ENCODE peak calls at places on chromosome 2, in eight cellular contexts. L, W, F, D, P, M, T and H are unnamed samples.

GRCh38 chr2:147863835-147864234 is 19.0 kb downstream of the ACVR2A start:
- DNase-seq in D (no peak), P (no peak), T (no peak), M (no peak), F (no peak), L (no peak), W (no peak), H (no peak)

GRCh38 chr2:228600265-228600664 is 418.8 kb upstream of the SPHKAP start:
- DNase-seq in F (peak; percentile 49), M (no peak), D (peak; percentile 34), P (no peak), W (no peak), L (no peak), T (no peak), H (peak; percentile 87)

GRCh38 chr2:27832396-27832795 is 57.8 kb downstream of the RBKS start:
- DNase-seq in L (no peak), F (no peak), P (no peak), M (no peak), D (no peak), T (no peak), W (no peak), H (peak; percentile 84)

GRCh38 chr2:46411245-46411641 is 68.1 kb upstream of the TMEM247 start:
- DNase-seq in L (no peak), P (no peak), M (no peak), W (no peak), T (no peak), D (no peak), F (no peak), H (no peak)

GRCh38 chr2:199460101-199460671 is 2.4 kb upstream of the SATB2 start:
- DNase-seq in M (no peak), T (no peak), F (no peak), L (no peak), D (no peak), W (no peak), P (no peak), H (peak; percentile 48)

GRCh38 chr2:233650981-233651380 is 14.7 kb downstream of the UGT1A10 start:
- DNase-seq in F (no peak), M (no peak), T (no peak), P (no peak), W (no peak), L (no peak), D (no peak), H (no peak)

GRCh38 chr2:112156152-112156986 is 18.2 kb downstream of the FBLN7 start:
- DNase-seq in F (no peak), W (peak; percentile 59), T (no peak), P (no peak), M (peak; percentile 53), D (peak; percentile 74), L (no peak), H (peak; percentile 68)

GRCh38 chr2:101828267-101829017 is 130.9 kb downstream of the MAP4K4 start:
- DNase-seq in W (no peak), M (no peak), F (no peak), T (no peak), D (no peak), P (no peak), L (no peak), H (peak; percentile 66)

GRCh38 chr2:163681765-163682164 is 54.0 kb downstream of the FIGN start:
- DNase-seq in L (peak; percentile 70), M (no peak), P (no peak), D (no peak), T (no peak), W (no peak), F (no peak), H (peak; percentile 79)

GRCh38 chr2:96537066-96537733 is 648 bp downstream of the ARID5A start:
- DNase-seq in W (peak; percentile 92), P (peak; percentile 55), L (peak; percentile 62), T (peak; percentile 78), F (no peak), D (no peak), M (peak; percentile 92), H (peak; percentile 52)

GRCh38 chr2:190583507-190584337 is 49.2 kb upstream of the NEMP2 start:
- DNase-seq in P (peak; percentile 20), W (no peak), L (no peak), M (no peak), F (no peak), D (no peak), T (peak; percentile 31), H (no peak)

GRCh38 chr2:233059797-233060499 is at the start of gene INPP5D:
- DNase-seq in P (no peak), M (peak; percentile 80), L (peak; percentile 62), F (no peak), D (no peak), W (peak; percentile 77), T (peak; percentile 31), H (no peak)

DNA sequence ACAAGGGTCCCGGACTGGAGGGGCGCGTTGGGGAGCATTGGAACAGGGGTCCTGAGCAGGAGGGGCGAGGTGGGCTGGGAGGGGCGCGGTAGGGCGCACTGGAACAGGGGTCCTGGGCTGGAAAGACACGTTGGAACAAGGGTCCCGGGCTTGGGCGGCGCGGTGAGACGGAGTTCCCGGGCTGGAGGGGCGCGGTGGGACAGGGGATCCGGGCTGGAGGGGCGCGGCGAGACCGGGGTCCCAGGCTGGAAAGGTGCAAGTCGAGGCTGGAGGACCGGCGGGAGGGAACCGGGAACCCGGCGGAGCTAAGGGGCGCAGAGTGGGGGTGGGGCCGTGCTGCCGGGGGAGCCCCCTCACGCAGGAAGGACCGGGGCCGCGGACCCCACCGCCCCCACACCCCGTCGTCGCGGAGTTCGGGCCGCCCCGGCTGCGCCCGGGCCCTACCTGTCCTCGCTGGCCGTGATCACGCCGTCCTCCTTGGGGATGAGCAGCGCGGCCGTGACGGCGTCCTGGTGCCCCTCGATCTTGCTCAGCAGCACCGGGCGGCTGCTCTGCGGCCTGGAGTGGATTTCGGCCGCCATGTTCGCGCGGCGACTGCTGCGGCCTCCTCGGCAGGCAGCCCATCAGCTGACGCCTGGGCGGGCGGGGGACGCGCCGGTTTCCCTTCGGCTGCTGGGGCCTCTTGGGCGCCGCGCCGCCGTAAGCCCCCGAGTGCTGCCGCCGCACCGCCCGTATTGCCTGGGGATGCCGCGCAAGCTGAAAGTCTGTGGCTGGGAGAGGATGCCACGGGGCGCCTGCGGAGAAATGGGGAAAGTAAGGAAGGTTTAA is at the start of gene WDFY1:
- DNase-seq in P (peak; percentile 67), W (peak; percentile 95), T (peak; percentile 91), F (peak; percentile 65), L (peak; percentile 87), D (peak; percentile 62), M (peak; percentile 91), H (peak; percentile 89)
- TF ChIP-seq CTCF in P (no peak), W (no peak), T (no peak), F (no peak), L (peak; percentile 4), D (no peak), M (no peak), H (no peak)

GRCh38 chr2:19838616-19839015 is 63.2 kb downstream of the TTC32 start:
- DNase-seq in M (no peak), P (no peak), D (no peak), T (no peak), F (no peak), W (no peak), L (no peak), H (no peak)
- H3K4me3 ChIP-seq in M (no peak overlapping the region), P (no peak overlapping the region), D (no peak overlapping the region), T (no peak overlapping the region), F (no peak overlapping the region), W (no peak overlapping the region), L (no peak overlapping the region), H (no peak overlapping the region)

DNA sequence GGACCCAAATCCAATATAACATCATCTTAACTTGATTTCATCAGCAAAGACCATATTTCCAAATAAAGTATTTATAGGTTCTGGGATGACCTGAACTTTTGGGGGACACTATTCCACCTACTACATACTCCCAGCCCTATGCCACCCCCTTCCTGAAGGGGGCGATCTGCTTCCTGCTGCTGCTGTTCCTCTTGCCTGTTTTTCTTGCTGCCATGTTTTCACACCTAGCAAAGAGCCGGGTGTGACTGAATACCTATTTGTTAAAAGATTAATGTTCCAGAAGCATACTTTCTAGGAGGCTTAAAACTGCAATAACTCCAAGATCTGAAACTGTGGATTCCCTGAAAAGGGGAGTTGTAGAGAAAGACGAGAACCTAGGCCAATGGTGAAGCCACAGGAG is 89.7 kb downstream of the ICOS start:
- DNase-seq in F (no peak), M (no peak), P (no peak), L (no peak), W (no peak), D (no peak), T (no peak), H (no peak)
- TF ChIP-seq CTCF in F (no peak), M (no peak), P (no peak), L (no peak), W (peak; percentile 24), D (peak; percentile 32), T (no peak), H (peak; percentile 12)

DNA sequence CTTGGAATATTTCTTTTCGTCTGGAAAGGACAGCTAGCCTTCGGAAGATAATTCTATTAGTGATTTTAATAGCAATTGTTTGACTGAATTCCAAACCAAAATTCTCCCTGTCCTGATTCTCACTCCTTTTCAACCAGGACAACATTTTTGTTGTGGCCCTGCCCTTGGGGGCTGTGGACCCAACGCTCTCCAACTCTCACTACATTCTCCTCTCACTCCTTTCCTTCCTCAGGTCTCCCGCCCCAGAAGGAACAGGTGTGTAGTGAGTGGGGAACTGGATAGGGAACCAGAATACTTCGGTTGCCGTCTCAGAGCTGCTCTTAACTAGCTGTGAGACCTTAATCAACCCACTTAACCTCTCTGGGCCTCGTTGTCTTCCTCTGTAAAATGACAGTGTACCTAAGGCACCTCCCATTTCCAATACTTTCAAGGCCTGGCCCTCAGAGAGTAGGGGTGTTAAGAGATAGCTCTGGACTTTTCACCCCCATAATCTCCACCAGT is 635 bp upstream of the ADD2 start:
- DNase-seq in L (no peak), W (no peak), T (no peak), M (no peak), F (no peak), P (no peak), D (no peak), H (no peak)
- H3K4me3 ChIP-seq in L (no peak overlapping the region), W (no peak overlapping the region), T (no peak overlapping the region), M (no peak overlapping the region), F (no peak overlapping the region), P (no peak overlapping the region), D (no peak overlapping the region), H (no peak overlapping the region)